ENCODE peak calls at places on chromosomes 6 and 20, in four cellular contexts. One of them, this sample, is unnamed.

GRCh38 chr6:100823041-100823440 is 58.1 kb downstream of the ASCC3 start:
- DNase-seq in tibial artery: no peak
- DNase-seq in ELR: no peak
- DNase-seq in HTR-8/SVneo: no peak
- DNase-seq in this sample: no peak

GRCh38 chr6:89610149-89610642 is 28.4 kb downstream of the LYRM2 start:
- DNase-seq in tibial artery: peak
- DNase-seq in ELR: peak
- DNase-seq in HTR-8/SVneo: peak
- DNase-seq in this sample: no peak

GRCh38 chr20:40319741-40320499 is 369.1 kb downstream of the MAFB start:
- DNase-seq in HTR-8/SVneo: no peak
- DNase-seq in ELR: no peak
- DNase-seq in tibial artery: no peak
- DNase-seq in this sample: no peak

GRCh38 chr20:57135875-57136274 is 130.6 kb downstream of the BMP7 start:
- DNase-seq in HTR-8/SVneo: no peak
- DNase-seq in ELR: no peak
- DNase-seq in tibial artery: no peak
- DNase-seq in this sample: no peak

GRCh38 chr6:15642276-15642675 is 20.6 kb downstream of the DTNBP1 start:
- DNase-seq in tibial artery: no peak
- DNase-seq in ELR: peak
- DNase-seq in HTR-8/SVneo: no peak
- DNase-seq in this sample: no peak

GRCh38 chr6:95529762-95530161 is 47.6 kb upstream of the MANEA start:
- DNase-seq in ELR: no peak
- DNase-seq in HTR-8/SVneo: no peak
- DNase-seq in tibial artery: no peak
- DNase-seq in this sample: no peak

GRCh38 chr20:24718696-24719095 is 230.4 kb upstream of the CST7 start:
- DNase-seq in HTR-8/SVneo: no peak
- DNase-seq in ELR: no peak
- DNase-seq in tibial artery: no peak
- DNase-seq in this sample: no peak

GRCh38 chr6:81894788-81895221 is 142.3 kb upstream of the TENT5A start:
- DNase-seq in HTR-8/SVneo: no peak
- DNase-seq in tibial artery: no peak
- DNase-seq in ELR: peak
- DNase-seq in this sample: no peak

GRCh38 chr6:147095316-147095715 is 108.9 kb upstream of the STXBP5 start:
- DNase-seq in tibial artery: no peak
- DNase-seq in ELR: no peak
- DNase-seq in HTR-8/SVneo: no peak
- DNase-seq in this sample: no peak

GRCh38 chr20:47642624-47643023 is 140.9 kb downstream of the NCOA3 start:
- DNase-seq in ELR: no peak
- DNase-seq in tibial artery: no peak
- DNase-seq in HTR-8/SVneo: no peak
- DNase-seq in this sample: no peak

GRCh38 chr6:25088513-25088912 is 152.8 kb upstream of the RIPOR2 start:
- DNase-seq in tibial artery: no peak
- DNase-seq in ELR: peak
- DNase-seq in HTR-8/SVneo: peak
- DNase-seq in this sample: no peak

GRCh38 chr6:139515511-139515910 is 141.1 kb upstream of the CITED2 start:
- DNase-seq in ELR: no peak
- DNase-seq in HTR-8/SVneo: peak
- DNase-seq in tibial artery: no peak
- DNase-seq in this sample: no peak

GRCh38 chr6:145347256-145347655 is 388.1 kb downstream of the EPM2A start:
- DNase-seq in HTR-8/SVneo: no peak
- DNase-seq in ELR: no peak
- DNase-seq in tibial artery: no peak
- DNase-seq in this sample: no peak

GRCh38 chr6:56693246-56693607 is 50.5 kb upstream of the DST start:
- DNase-seq in tibial artery: peak
- DNase-seq in ELR: peak
- DNase-seq in HTR-8/SVneo: peak
- DNase-seq in this sample: peak

GRCh38 chr6:17714879-17715860 is 8.4 kb upstream of the NUP153 start:
- DNase-seq in HTR-8/SVneo: peak
- DNase-seq in ELR: peak
- DNase-seq in tibial artery: peak
- DNase-seq in this sample: no peak

GRCh38 chr6:131059486-131059885 is 3.6 kb downstream of the EPB41L2 start:
- DNase-seq in ELR: peak
- DNase-seq in HTR-8/SVneo: no peak
- DNase-seq in tibial artery: no peak
- DNase-seq in this sample: no peak

GRCh38 chr6:158361961-158362634 is 49.8 kb downstream of the TULP4 start:
- DNase-seq in tibial artery: no peak
- DNase-seq in HTR-8/SVneo: no peak
- DNase-seq in ELR: no peak
- DNase-seq in this sample: no peak

GRCh38 chr6:105759946-105760345 is 326.2 kb upstream of the PRDM1 start:
- DNase-seq in HTR-8/SVneo: no peak
- DNase-seq in tibial artery: no peak
- DNase-seq in ELR: peak
- DNase-seq in this sample: no peak

GRCh38 chr20:45347936-45348809 is at the start of gene SDC4:
- DNase-seq in tibial artery: peak
- DNase-seq in ELR: peak
- DNase-seq in HTR-8/SVneo: peak
- DNase-seq in this sample: no peak

GRCh38 chr6:80211295-80211694 is 104.8 kb downstream of the BCKDHB start:
- DNase-seq in tibial artery: no peak
- DNase-seq in HTR-8/SVneo: no peak
- DNase-seq in ELR: peak
- DNase-seq in this sample: no peak

GRCh38 chr20:1861347-1861987 is 33.7 kb upstream of the SIRPA start:
- DNase-seq in ELR: no peak
- DNase-seq in tibial artery: no peak
- DNase-seq in HTR-8/SVneo: no peak
- DNase-seq in this sample: no peak

GRCh38 chr6:106466211-106466610 is 105.7 kb downstream of the CRYBG1 start:
- DNase-seq in ELR: no peak
- DNase-seq in HTR-8/SVneo: no peak
- DNase-seq in tibial artery: no peak
- DNase-seq in this sample: no peak

GRCh38 chr6:140225587-140226438 is 851.4 kb upstream of the CITED2 start:
- DNase-seq in HTR-8/SVneo: no peak
- DNase-seq in tibial artery: no peak
- DNase-seq in ELR: peak
- DNase-seq in this sample: no peak

GRCh38 chr6:125787791-125788190 is 3.0 kb upstream of the NCOA7 start:
- DNase-seq in ELR: peak
- DNase-seq in tibial artery: no peak
- DNase-seq in HTR-8/SVneo: peak
- DNase-seq in this sample: no peak

GRCh38 chr6:136553166-136553787 is 3.1 kb upstream of the MAP7 start:
- DNase-seq in HTR-8/SVneo: no peak
- DNase-seq in tibial artery: no peak
- DNase-seq in ELR: no peak
- DNase-seq in this sample: no peak

GRCh38 chr20:19765266-19765665 is 7.2 kb downstream of the RIN2 start:
- DNase-seq in tibial artery: no peak
- DNase-seq in ELR: no peak
- DNase-seq in HTR-8/SVneo: no peak
- DNase-seq in this sample: no peak

GRCh38 chr6:163260111-163260895 is 154.2 kb upstream of the QKI start:
- DNase-seq in HTR-8/SVneo: no peak
- DNase-seq in tibial artery: no peak
- DNase-seq in ELR: peak
- DNase-seq in this sample: no peak

GRCh38 chr6:110307368-110307767 is 50.8 kb downstream of the METTL24 start:
- DNase-seq in ELR: no peak
- DNase-seq in HTR-8/SVneo: no peak
- DNase-seq in tibial artery: no peak
- DNase-seq in this sample: no peak

GRCh38 chr6:20269147-20269546 is 56.9 kb upstream of the MBOAT1 start:
- DNase-seq in tibial artery: no peak
- DNase-seq in ELR: no peak
- DNase-seq in HTR-8/SVneo: no peak
- DNase-seq in this sample: no peak

GRCh38 chr20:21387528-21387927 is 9.8 kb downstream of the NKX2-4 start:
- DNase-seq in HTR-8/SVneo: no peak
- DNase-seq in tibial artery: no peak
- DNase-seq in ELR: no peak
- DNase-seq in this sample: no peak

GRCh38 chr6:154689654-154690053 is 43.6 kb upstream of the SCAF8 start:
- DNase-seq in HTR-8/SVneo: no peak
- DNase-seq in tibial artery: no peak
- DNase-seq in ELR: no peak
- DNase-seq in this sample: no peak

GRCh38 chr6:5905431-5906339 is 101.0 kb downstream of the NRN1 start:
- DNase-seq in tibial artery: peak
- DNase-seq in HTR-8/SVneo: no peak
- DNase-seq in ELR: peak
- DNase-seq in this sample: peak

GRCh38 chr20:47963022-47963421 is 177.7 kb upstream of the SULF2 start:
- DNase-seq in ELR: no peak
- DNase-seq in tibial artery: no peak
- DNase-seq in HTR-8/SVneo: no peak
- DNase-seq in this sample: no peak

GRCh38 chr6:57267586-57268293 is 45.6 kb upstream of the RAB23 start:
- DNase-seq in ELR: peak
- DNase-seq in HTR-8/SVneo: peak
- DNase-seq in tibial artery: peak
- DNase-seq in this sample: no peak

GRCh38 chr6:89782222-89782621 is 37.4 kb downstream of the MDN1 start:
- DNase-seq in HTR-8/SVneo: no peak
- DNase-seq in tibial artery: no peak
- DNase-seq in ELR: no peak
- DNase-seq in this sample: no peak

GRCh38 chr6:146029573-146030184 is 817 bp downstream of the GRM1 start:
- DNase-seq in tibial artery: no peak
- DNase-seq in ELR: no peak
- DNase-seq in HTR-8/SVneo: no peak
- DNase-seq in this sample: no peak

GRCh38 chr20:20946122-20946759 is 159.9 kb downstream of the LINC00237 start:
- DNase-seq in tibial artery: no peak
- DNase-seq in ELR: no peak
- DNase-seq in HTR-8/SVneo: no peak
- DNase-seq in this sample: no peak

GRCh38 chr6:90110971-90111370 is 185.7 kb downstream of the BACH2 start:
- DNase-seq in tibial artery: no peak
- DNase-seq in ELR: no peak
- DNase-seq in HTR-8/SVneo: no peak
- DNase-seq in this sample: no peak

GRCh38 chr6:113047148-113047547 is 700.0 kb downstream of the RFPL4B start:
- DNase-seq in tibial artery: no peak
- DNase-seq in HTR-8/SVneo: peak
- DNase-seq in ELR: peak
- DNase-seq in this sample: no peak